ENCODE peak calls at places on chromosomes 12 and 14, in five cellular contexts. P is fibroblast of lung, X is fibroblast of mammary gland, N is NB4, O is cardiac muscle cell. Q is an unnamed sample.

GRCh38 chr12:18262514-18262913 is 1.2 kb downstream of the PIK3C2G start:
- DNase-seq in P (no peak), X (no peak), N (no peak), O (no peak), Q (peak; percentile 72)

GRCh38 chr12:94227066-94227465 is 78.7 kb downstream of the PLXNC1 start:
- DNase-seq in P (no peak), X (no peak), N (no peak), O (no peak), Q (no peak)

GRCh38 chr14:32224731-32225377 is 21.8 kb upstream of the RNU6-8 start:
- DNase-seq in P (peak; percentile 55), X (peak; percentile 87), N (no peak), O (peak; percentile 40), Q (peak; percentile 73)

GRCh38 chr14:67221248-67221981 is 19.8 kb upstream of the PALS1 start:
- DNase-seq in P (peak; percentile 6), X (peak; percentile 18), N (no peak), O (no peak), Q (peak; percentile 93)

GRCh38 chr12:67069451-67070306 is 199.5 kb upstream of the CAND1 start:
- DNase-seq in P (no peak), X (no peak), N (peak; percentile 27), O (peak; percentile 69), Q (peak; percentile 50)

GRCh38 chr12:42589465-42590323 is at the start of gene PRICKLE1:
- DNase-seq in P (peak; percentile 64), X (peak; percentile 48), N (peak; percentile 65), O (peak; percentile 74), Q (peak; percentile 57)

GRCh38 chr14:69129264-69129880 is 23.5 kb downstream of the DCAF5 start:
- DNase-seq in P (peak; percentile 91), X (peak; percentile 87), N (peak; percentile 83), O (peak; percentile 89), Q (peak; percentile 84)

GRCh38 chr12:98373019-98373554 is 142.3 kb upstream of the TMPO start:
- DNase-seq in P (peak; percentile 58), X (peak; percentile 57), N (peak; percentile 66), O (peak; percentile 57), Q (peak; percentile 68)

GRCh38 chr12:124469193-124469888 is 98.1 kb downstream of the NCOR2 start:
- DNase-seq in P (peak; percentile 18), X (peak; percentile 23), N (peak; percentile 75), O (no peak), Q (peak; percentile 30)

GRCh38 chr12:53327435-53328042 is 6.1 kb upstream of the AAAS start:
- DNase-seq in P (peak; percentile 22), X (peak; percentile 34), N (peak; percentile 34), O (no peak), Q (peak; percentile 40)
- TF ChIP-seq CTCF in P (peak; percentile 14), X (peak; percentile 30), N (peak; percentile 33), O (peak; percentile 49), Q (peak; percentile 68)

DNA sequence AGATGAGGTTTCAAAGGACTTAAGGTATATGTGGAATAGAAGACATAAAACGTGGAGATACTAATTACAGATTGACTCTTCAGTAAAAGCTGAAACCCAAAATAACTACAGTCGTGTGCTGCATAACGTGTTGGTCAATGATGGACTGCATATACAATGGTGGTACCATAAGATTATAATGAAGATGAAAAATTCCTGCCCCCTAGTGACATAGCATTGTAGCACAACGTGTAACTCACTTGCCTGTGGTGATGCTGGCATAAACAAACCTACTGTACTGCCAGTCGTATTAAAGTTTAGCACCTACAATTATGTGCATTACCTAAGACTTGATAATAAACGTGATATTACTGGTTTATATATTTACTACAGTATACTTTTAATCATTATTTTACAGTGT is 150.3 kb downstream of the LRRK2 start:
- DNase-seq in P (no peak), X (peak; percentile 11), N (peak; percentile 48), O (no peak), Q (peak; percentile 20)
- TF ChIP-seq CTCF in P (peak; percentile 13), X (peak; percentile 38), N (peak; percentile 51), O (peak; percentile 15), Q (peak; percentile 55)

DNA sequence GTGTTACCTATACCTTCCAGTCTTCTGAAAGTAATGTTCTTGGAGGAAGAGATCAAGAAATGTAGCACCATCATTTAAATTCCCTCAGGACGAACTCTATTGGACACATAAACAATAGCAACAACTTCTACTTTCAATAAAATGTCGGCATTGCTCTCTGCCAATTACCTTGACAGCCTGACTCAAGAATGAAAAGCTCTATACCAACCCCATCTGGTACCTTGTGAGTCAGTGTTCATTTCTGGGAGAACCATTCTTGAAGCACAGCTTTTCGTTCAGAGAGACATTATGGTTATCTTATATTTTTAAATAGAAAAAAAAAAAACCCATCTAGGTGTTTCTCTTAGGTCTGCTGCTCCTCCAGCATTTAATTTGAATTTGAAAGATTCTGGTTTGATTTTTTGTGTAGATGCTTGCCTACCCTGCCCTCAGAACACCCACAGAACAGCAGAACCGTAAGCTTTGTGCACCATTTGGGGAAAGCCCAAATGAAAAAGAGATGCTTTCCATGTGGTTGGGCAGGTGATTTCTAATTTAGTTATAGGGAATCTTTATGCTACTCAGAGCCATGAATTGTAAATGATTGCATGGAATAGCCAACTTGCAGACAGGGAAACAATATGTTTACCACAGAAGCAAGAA is 156.0 kb downstream of the SAMD4A start:
- DNase-seq in P (no peak), X (peak; percentile 41), N (peak; percentile 20), O (peak; percentile 55), Q (peak; percentile 79)
- TF ChIP-seq CTCF in P (no peak), X (peak; percentile 28), N (no peak), O (peak; percentile 62), Q (peak; percentile 85)

GRCh38 chr12:106709068-106709511 is 65.4 kb upstream of the RIC8B start:
- DNase-seq in P (no peak), X (no peak), N (no peak), O (no peak), Q (no peak)
- TF ChIP-seq CTCF in P (no peak), X (no peak), N (no peak), O (no peak), Q (no peak)

GRCh38 chr12:112012775-112013600 is at the start of the genes ERP29 and TMEM116:
- DNase-seq in P (peak; percentile 99), X (peak; percentile 97), N (peak; percentile 100), O (peak; percentile 99), Q (peak; percentile 99)
- TF ChIP-seq CTCF in P (peak; percentile 53), X (peak; percentile 43), N (peak; percentile 40), O (peak; percentile 44), Q (peak; percentile 48)

DNA sequence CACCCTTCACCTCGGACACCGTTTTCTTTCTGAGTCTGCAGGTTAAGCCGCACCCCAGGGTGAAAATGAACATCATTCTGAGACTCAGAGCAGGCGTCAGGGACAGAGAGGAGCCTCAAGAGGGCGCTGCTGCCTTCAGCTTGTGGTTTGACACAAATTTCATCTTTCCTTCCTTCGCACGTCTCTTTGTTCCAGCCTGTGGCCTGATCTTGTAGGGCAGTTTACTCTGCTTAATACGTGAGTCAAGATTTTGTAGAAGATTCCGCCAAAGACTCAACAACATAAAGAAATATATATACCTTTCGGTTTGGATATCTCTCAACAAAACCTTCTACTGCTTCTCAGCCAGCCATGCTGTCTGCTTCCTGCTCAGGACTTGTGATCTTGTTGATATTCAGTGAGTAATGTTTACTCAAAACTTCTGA is 329.3 kb upstream of the OR4E1 start:
- DNase-seq in P (no peak), X (no peak), N (peak; percentile 32), O (peak; percentile 28), Q (peak; percentile 29)
- TF ChIP-seq CTCF in P (no peak), X (peak; percentile 18), N (peak; percentile 80), O (no peak), Q (peak; percentile 71)

GRCh38 chr14:61281186-61281676 is at the start of gene TMEM30B:
- DNase-seq in P (no peak), X (no peak), N (no peak), O (no peak), Q (peak; percentile 99)

GRCh38 chr14:61280092-61280525 is 1.0 kb downstream of the TMEM30B start:
- DNase-seq in P (no peak), X (no peak), N (no peak), O (no peak), Q (peak; percentile 16)

GRCh38 chr14:61281911-61282310 is 773 bp upstream of the TMEM30B start:
- DNase-seq in P (no peak), X (peak; percentile 50), N (no peak), O (no peak), Q (no peak)

GRCh38 chr14:61282746-61283145 is 1.6 kb upstream of the TMEM30B start:
- DNase-seq in P (no peak), X (no peak), N (no peak), O (no peak), Q (peak; percentile 33)

DNA sequence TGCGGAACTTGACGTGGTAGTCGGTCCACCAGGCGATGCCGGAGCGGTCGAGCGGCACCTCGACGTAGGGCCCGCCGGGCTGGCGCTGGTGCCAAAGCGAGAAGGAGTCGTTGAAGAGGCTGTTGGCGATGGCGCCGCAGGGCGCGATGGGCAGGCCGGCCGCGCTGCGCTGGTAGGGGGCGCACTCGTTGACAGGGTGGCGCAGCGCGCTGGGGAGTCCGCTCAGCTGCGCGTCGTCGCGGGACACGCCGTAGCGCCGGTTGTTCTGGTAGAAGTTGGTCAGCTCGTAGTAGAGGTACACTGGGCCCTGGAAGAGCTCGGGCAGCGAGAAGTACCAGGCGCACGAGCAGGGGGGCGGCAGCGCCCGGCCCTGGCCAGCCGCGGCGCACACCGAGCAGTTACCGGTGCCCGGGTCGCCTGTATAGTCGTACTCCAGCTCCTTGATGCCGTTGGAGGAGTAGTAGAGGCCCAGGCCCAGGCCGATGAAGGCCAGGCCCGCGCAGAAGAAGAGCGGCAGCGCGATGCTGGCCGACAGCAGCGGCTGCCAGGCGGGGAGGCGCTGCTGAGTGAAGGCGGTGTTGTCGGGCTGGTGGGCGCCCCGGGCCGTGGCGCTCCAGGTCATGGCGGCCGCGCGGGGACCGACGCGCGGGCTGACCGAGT is 482 bp downstream of the TMEM30B start:
- DNase-seq in P (peak; percentile 54), X (no peak), N (no peak), O (peak; percentile 54), Q (peak; percentile 84)
- TF ChIP-seq CTCF in P (peak; percentile 15), X (no peak), N (no peak), O (peak; percentile 40), Q (peak; percentile 89)

DNA sequence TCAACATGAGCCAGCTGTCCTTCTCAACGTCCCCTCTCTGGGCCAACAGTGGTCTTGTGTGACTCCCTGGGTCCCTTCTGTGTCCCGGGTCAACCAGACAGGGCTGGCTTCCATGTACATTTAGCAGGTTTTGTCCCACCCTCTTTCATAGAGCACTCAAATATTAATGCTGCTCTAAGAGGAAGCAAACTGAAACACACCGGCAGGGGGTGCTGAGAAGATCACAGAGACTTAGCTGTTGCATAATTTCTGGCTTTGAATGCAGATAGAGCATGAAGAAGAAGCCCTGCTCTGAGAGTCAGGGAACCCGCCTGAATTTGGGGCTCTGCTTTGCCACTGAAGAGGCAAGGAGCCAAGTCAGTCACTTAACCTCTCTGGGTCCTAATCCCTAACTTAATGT is 138.7 kb downstream of the ESRRB start:
- DNase-seq in P (peak; percentile 4), X (peak; percentile 9), N (peak; percentile 69), O (no peak), Q (peak; percentile 40)
- TF ChIP-seq CTCF in P (no peak), X (no peak), N (peak; percentile 68), O (peak; percentile 17), Q (peak; percentile 54)

GRCh38 chr14:90291699-90292098 is 35.3 kb downstream of the PSMC1 start:
- DNase-seq in P (no peak), X (no peak), N (no peak), O (no peak), Q (no peak)

GRCh38 chr14:90294872-90295271 is 36.9 kb downstream of the NRDE2 start:
- DNase-seq in P (no peak), X (no peak), N (peak; percentile 79), O (no peak), Q (no peak)

GRCh38 chr14:90295870-90296516 is 35.7 kb downstream of the NRDE2 start:
- DNase-seq in P (no peak), X (no peak), N (peak; percentile 86), O (no peak), Q (no peak)

GRCh38 chr14:90290612-90291011 is 34.3 kb downstream of the PSMC1 start:
- DNase-seq in P (no peak), X (no peak), N (no peak), O (no peak), Q (no peak)

GRCh38 chr14:90293766-90294471 is 37.6 kb downstream of the PSMC1 start:
- DNase-seq in P (peak; percentile 52), X (no peak), N (no peak), O (no peak), Q (no peak)
- TF ChIP-seq CTCF in P (peak; percentile 18), X (peak; percentile 14), N (no peak), O (no peak), Q (no peak)